ENCODE peak calls at places on chromosomes 7 and 10, in five cellular contexts. One of them, this sample, is unnamed. For H3K4me1, the result is how much of the 10 kb centered on the place peaks cover.

GRCh38 chr7:156989766-156990535 is 20.5 kb downstream of the MNX1 start:
- DNase-seq in HCT116: no peak
- DNase-seq in right lobe of liver: no peak
- DNase-seq in upper lobe of right lung: no peak
- DNase-seq in stomach: peak
- DNase-seq in this sample: no peak

GRCh38 chr10:14571866-14572507 is 202.7 kb downstream of the FAM107B start:
- DNase-seq in HCT116: no peak
- DNase-seq in upper lobe of right lung: peak
- DNase-seq in right lobe of liver: peak
- DNase-seq in stomach: peak
- DNase-seq in this sample: peak

GRCh38 chr10:73086816-73087215 is 9.8 kb downstream of the P4HA1 start:
- DNase-seq in upper lobe of right lung: no peak
- DNase-seq in stomach: no peak
- DNase-seq in right lobe of liver: no peak
- DNase-seq in HCT116: no peak
- DNase-seq in this sample: no peak

GRCh38 chr7:111871283-111871682 is 309.0 kb upstream of the IMMP2L start:
- DNase-seq in stomach: no peak
- DNase-seq in HCT116: no peak
- DNase-seq in right lobe of liver: no peak
- DNase-seq in upper lobe of right lung: no peak
- DNase-seq in this sample: no peak

GRCh38 chr10:4048245-4048864 is 263.3 kb upstream of the KLF6 start:
- DNase-seq in HCT116: no peak
- DNase-seq in stomach: no peak
- DNase-seq in right lobe of liver: no peak
- DNase-seq in upper lobe of right lung: no peak
- DNase-seq in this sample: no peak

GRCh38 chr7:28016297-28016696 is 164.3 kb downstream of the JAZF1 start:
- DNase-seq in right lobe of liver: no peak
- DNase-seq in upper lobe of right lung: no peak
- DNase-seq in HCT116: no peak
- DNase-seq in stomach: no peak
- DNase-seq in this sample: no peak

GRCh38 chr10:34908472-34908871 is 93.4 kb upstream of the PARD3 start:
- DNase-seq in right lobe of liver: no peak
- DNase-seq in stomach: no peak
- DNase-seq in HCT116: no peak
- DNase-seq in upper lobe of right lung: no peak
- DNase-seq in this sample: no peak

GRCh38 chr10:58508316-58508715 is 4.4 kb upstream of the BICC1 start:
- DNase-seq in stomach: no peak
- DNase-seq in HCT116: no peak
- DNase-seq in upper lobe of right lung: no peak
- DNase-seq in right lobe of liver: no peak
- DNase-seq in this sample: no peak

GRCh38 chr10:31508882-31509281 is 189.9 kb downstream of the ZEB1 start:
- DNase-seq in right lobe of liver: no peak
- DNase-seq in HCT116: no peak
- DNase-seq in stomach: no peak
- DNase-seq in upper lobe of right lung: no peak
- DNase-seq in this sample: no peak

DNA sequence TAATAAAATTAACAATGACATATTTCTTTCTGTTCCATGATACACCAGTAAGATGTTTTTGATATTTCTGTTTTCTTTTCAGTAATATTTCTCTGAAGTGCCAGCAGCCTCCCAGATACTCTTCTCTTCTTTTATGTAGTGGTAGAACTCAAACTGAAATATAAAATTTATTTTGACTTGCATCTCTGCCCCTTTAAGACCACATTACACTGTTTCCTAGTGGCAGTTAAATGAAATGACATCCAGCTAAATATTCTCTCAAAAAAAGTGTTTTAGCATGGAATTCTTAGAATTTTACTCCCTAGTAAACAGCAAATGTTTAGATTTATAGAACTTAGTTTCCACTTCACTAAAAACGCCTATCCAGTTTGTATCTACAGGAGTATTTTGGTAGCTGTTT is 237.2 kb upstream of the MTPN start:
- DNase-seq in right lobe of liver: no peak
- DNase-seq in HCT116: peak
- DNase-seq in stomach: no peak
- DNase-seq in upper lobe of right lung: no peak
- DNase-seq in this sample: no peak
- TF ChIP-seq CTCF in right lobe of liver: no peak
- TF ChIP-seq CTCF in HCT116: no peak
- TF ChIP-seq CTCF in stomach: no peak
- TF ChIP-seq CTCF in upper lobe of right lung: no peak
- TF ChIP-seq CTCF in this sample: no peak

GRCh38 chr7:36155811-36156361 is 2.8 kb downstream of the EEPD1 start:
- DNase-seq in upper lobe of right lung: no peak
- DNase-seq in HCT116: no peak
- DNase-seq in right lobe of liver: peak
- DNase-seq in stomach: peak
- DNase-seq in this sample: no peak
- H3K4me1 ChIP-seq in upper lobe of right lung: under half
- H3K4me1 ChIP-seq in HCT116: under half
- H3K4me1 ChIP-seq in right lobe of liver: half or more
- H3K4me1 ChIP-seq in stomach: half or more
- H3K4me1 ChIP-seq in this sample: under half

DNA sequence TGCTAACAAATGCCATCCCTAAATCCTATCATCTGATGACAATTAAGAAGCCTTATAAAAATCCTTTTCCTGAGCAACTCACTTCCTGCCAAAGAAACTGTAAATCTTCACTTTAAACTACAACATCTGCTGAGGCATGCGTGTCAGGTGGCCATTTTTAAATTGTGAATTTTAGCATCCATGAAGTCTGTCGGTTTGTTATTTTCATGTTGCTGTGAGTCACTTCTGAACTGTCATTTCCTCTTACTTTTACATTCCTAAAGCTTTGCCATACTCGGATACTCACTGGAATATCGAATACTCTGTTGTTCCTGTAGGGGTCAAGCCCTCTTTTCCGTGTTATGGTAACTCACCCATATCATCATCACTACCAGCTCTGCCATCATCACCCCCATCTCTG is 34.3 kb upstream of the TMEM26 start:
- DNase-seq in HCT116: no peak
- DNase-seq in stomach: no peak
- DNase-seq in upper lobe of right lung: no peak
- DNase-seq in right lobe of liver: no peak
- DNase-seq in this sample: no peak
- TF ChIP-seq CTCF in HCT116: no peak
- TF ChIP-seq CTCF in stomach: no peak
- TF ChIP-seq CTCF in upper lobe of right lung: no peak
- TF ChIP-seq CTCF in right lobe of liver: no peak
- TF ChIP-seq CTCF in this sample: no peak

GRCh38 chr10:125011926-125012705 is 70.2 kb downstream of the ZRANB1 start:
- DNase-seq in stomach: no peak
- DNase-seq in upper lobe of right lung: no peak
- DNase-seq in right lobe of liver: no peak
- DNase-seq in HCT116: no peak
- DNase-seq in this sample: no peak
- H3K4me1 ChIP-seq in stomach: half or more
- H3K4me1 ChIP-seq in upper lobe of right lung: under half
- H3K4me1 ChIP-seq in right lobe of liver: under half
- H3K4me1 ChIP-seq in HCT116: under half
- H3K4me1 ChIP-seq in this sample: under half

GRCh38 chr7:92134271-92135099 is at the start of gene CYP51A1:
- DNase-seq in upper lobe of right lung: peak
- DNase-seq in HCT116: peak
- DNase-seq in stomach: peak
- DNase-seq in right lobe of liver: peak
- DNase-seq in this sample: peak
- TF ChIP-seq CTCF in upper lobe of right lung: no peak
- TF ChIP-seq CTCF in HCT116: no peak
- TF ChIP-seq CTCF in stomach: peak
- TF ChIP-seq CTCF in right lobe of liver: peak
- TF ChIP-seq CTCF in this sample: peak

DNA sequence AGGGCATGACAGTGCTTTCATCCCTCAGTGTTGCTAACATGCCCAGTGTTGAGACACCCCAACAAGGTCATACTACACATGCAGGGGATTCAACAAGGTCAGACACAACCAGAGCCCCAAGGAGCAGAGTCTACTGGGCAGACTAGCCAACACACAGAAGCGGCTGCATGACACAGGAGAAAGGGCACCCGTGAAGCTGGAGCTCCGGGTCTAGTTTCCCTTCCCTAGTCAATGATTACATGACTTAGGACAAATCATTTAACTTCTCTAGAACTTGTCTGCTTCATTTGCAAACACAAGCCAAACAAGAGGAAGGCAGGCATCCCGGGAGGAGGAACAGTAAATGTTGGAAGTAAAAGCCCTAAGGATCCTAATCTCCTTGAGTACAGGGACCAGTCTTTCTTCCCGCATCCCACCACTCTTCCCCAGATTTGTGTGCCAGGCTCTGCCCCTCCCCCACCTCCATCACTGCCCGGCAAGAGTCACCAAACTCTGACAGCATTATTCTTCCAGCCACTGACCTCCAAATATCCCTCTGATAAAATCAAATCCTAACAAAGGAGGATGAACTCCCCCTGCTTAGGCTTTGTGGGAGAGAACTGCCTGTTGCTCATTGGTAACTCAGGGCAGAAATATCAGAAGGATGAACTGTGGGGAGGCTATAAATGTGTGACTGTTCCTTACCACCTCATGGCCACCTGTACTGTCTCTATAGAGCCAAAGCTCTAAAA is 104.3 kb downstream of the KCNMA1 start:
- DNase-seq in right lobe of liver: peak
- DNase-seq in HCT116: no peak
- DNase-seq in upper lobe of right lung: no peak
- DNase-seq in stomach: no peak
- DNase-seq in this sample: no peak
- H3K4me1 ChIP-seq in right lobe of liver: under half
- H3K4me1 ChIP-seq in HCT116: under half
- H3K4me1 ChIP-seq in upper lobe of right lung: under half
- H3K4me1 ChIP-seq in stomach: under half
- H3K4me1 ChIP-seq in this sample: under half